ENCODE peak calls at places on chromosomes 6 and 20, in ten cellular contexts. U is stimulated activated effector memory CD8-positive, alpha-beta T cell treated with anti-CD3 and anti-CD28 coated beads, Interleukin-12 subunit alpha, Interleukin-12 subunit beta, amount 100 ng/mL, for 72 hours; X is activated naive CD8-positive, alpha-beta T cell treated with anti-CD3 and anti-CD28 coated beads, Interleukin-2, amount 50 U/mL, for 16 hours; I is cardiac fibroblast; D is COR-L47; J is posterior cingulate gyrus; M is GM12891; N is stimulated activated CD4-positive, alpha-beta T cell treated with anti-CD3 and anti-CD28 coated beads, TNF-alpha, amount 100 ng/mL, for 48 hours; P is AG09319; Y is effector memory CD8-positive, alpha-beta T cell. V is an unnamed sample.

GRCh38 chr6:10719386-10720228 is 3.3 kb upstream of the TMEM14C start:
- DNase-seq in N (no peak), I (peak), U (peak), X (no peak), M (no peak), P (no peak), J (no peak), Y (peak), D (peak), V (no peak)

GRCh38 chr20:55650609-55651228 is 354.6 kb downstream of the CBLN4 start:
- DNase-seq in D (no peak), P (no peak), X (no peak), I (no peak), J (no peak), U (no peak), M (no peak), N (no peak), Y (no peak), V (no peak)

GRCh38 chr6:92124126-92124525 is 1295.2 kb downstream of the EPHA7 start:
- DNase-seq in M (no peak), Y (no peak), P (no peak), J (no peak), D (no peak), I (peak), U (no peak), N (no peak), X (no peak), V (no peak)

GRCh38 chr6:35320031-35320410 is 22.3 kb upstream of the PPARD start:
- DNase-seq in J (no peak), Y (no peak), X (no peak), M (no peak), I (no peak), P (no peak), U (no peak), D (no peak), N (no peak), V (no peak)

GRCh38 chr20:48843125-48843806 is 15.5 kb upstream of the PREX1 start:
- DNase-seq in X (no peak), D (no peak), J (no peak), P (no peak), I (no peak), N (no peak), U (no peak), M (no peak), Y (no peak), V (no peak)

GRCh38 chr20:45972500-45973183 is 639 bp upstream of the ZNF335 start:
- DNase-seq in N (no peak), J (peak), Y (no peak), P (no peak), M (peak), X (no peak), U (no peak), I (no peak), D (no peak), V (no peak)

GRCh38 chr6:40148882-40149573 is 214.8 kb upstream of the MOCS1 start:
- DNase-seq in N (no peak), M (peak), U (no peak), P (no peak), Y (no peak), X (no peak), D (no peak), I (no peak), J (no peak), V (no peak)

GRCh38 chr6:143376861-143377260 is 73.6 kb downstream of the ADAT2 start:
- DNase-seq in X (no peak), I (no peak), D (no peak), M (no peak), P (no peak), Y (no peak), J (no peak), U (no peak), N (no peak), V (no peak)

GRCh38 chr6:103405321-103405720 is 1454.4 kb downstream of the HACE1 start:
- DNase-seq in P (no peak), Y (no peak), X (no peak), M (no peak), I (no peak), U (no peak), J (no peak), D (no peak), N (no peak), V (no peak)

GRCh38 chr6:131923356-131923755 is 27.8 kb downstream of the CCN2 start:
- DNase-seq in M (no peak), Y (peak), D (peak), X (no peak), U (peak), J (peak), P (no peak), I (peak), N (peak), V (no peak)

GRCh38 chr20:40798066-40798465 is 109.0 kb upstream of the MAFB start:
- DNase-seq in Y (no peak), J (no peak), M (no peak), X (no peak), U (no peak), D (no peak), N (no peak), I (no peak), P (no peak), V (no peak)

GRCh38 chr20:4099905-4100675 is 84.7 kb upstream of the RNF24 start:
- DNase-seq in Y (no peak), I (no peak), M (no peak), N (no peak), X (no peak), D (no peak), U (no peak), J (no peak), P (no peak), V (no peak)

GRCh38 chr6:25829375-25829774 is 2.5 kb downstream of the SLC17A1 start:
- DNase-seq in Y (no peak), J (no peak), D (no peak), P (no peak), X (no peak), I (no peak), M (no peak), U (no peak), N (no peak), V (no peak)

GRCh38 chr6:106556368-106556960 is 72.8 kb downstream of the RTN4IP1 start:
- DNase-seq in D (no peak), I (peak), U (no peak), N (no peak), X (no peak), P (no peak), J (no peak), Y (no peak), M (no peak), V (no peak)

GRCh38 chr6:90217621-90218496 is 78.8 kb downstream of the BACH2 start:
- DNase-seq in X (peak), D (no peak), U (peak), M (no peak), I (no peak), Y (no peak), N (no peak), J (no peak), P (peak), V (peak)

GRCh38 chr20:44389871-44390270 is 34.4 kb downstream of the HNF4A start:
- DNase-seq in J (no peak), P (no peak), Y (no peak), M (no peak), U (no peak), I (no peak), N (no peak), X (no peak), D (no peak), V (no peak)

GRCh38 chr20:36802326-36803223 is 29.0 kb upstream of the DSN1 start:
- DNase-seq in M (no peak), D (no peak), N (no peak), I (peak), P (no peak), J (peak), U (no peak), X (no peak), Y (no peak), V (no peak)

GRCh38 chr6:57064809-57065208 is 18.3 kb downstream of the KIAA1586 start:
- DNase-seq in D (no peak), Y (no peak), N (no peak), I (no peak), U (no peak), P (no peak), J (no peak), M (no peak), X (no peak), V (peak)

GRCh38 chr6:149114167-149114566 is 203.3 kb upstream of the TAB2 start:
- DNase-seq in P (no peak), I (no peak), Y (no peak), N (no peak), J (no peak), X (no peak), U (peak), D (no peak), M (no peak), V (no peak)

GRCh38 chr20:23629017-23629541 is 8.7 kb downstream of the CST3 start:
- DNase-seq in P (no peak), Y (no peak), I (peak), D (no peak), X (no peak), J (no peak), U (no peak), M (no peak), N (no peak), V (no peak)

GRCh38 chr20:25848222-25848621 is 151.6 kb upstream of the ZNF337 start:
- DNase-seq in I (no peak), D (no peak), N (no peak), Y (no peak), J (peak), P (no peak), U (no peak), M (no peak), X (no peak), V (no peak)

GRCh38 chr6:161076211-161076677 is 84.7 kb downstream of the MAP3K4 start:
- DNase-seq in P (no peak), J (no peak), Y (peak), M (no peak), I (peak), D (no peak), U (no peak), N (no peak), X (no peak), V (no peak)

GRCh38 chr6:164303092-164304007 is 888.8 kb downstream of the QKI start:
- DNase-seq in X (no peak), Y (no peak), P (no peak), U (no peak), D (no peak), I (peak), N (no peak), M (no peak), J (no peak), V (no peak)

GRCh38 chr6:39342692-39343460 is 20.4 kb upstream of the KCNK16 start:
- DNase-seq in D (peak), J (peak), Y (no peak), U (no peak), P (no peak), X (no peak), N (no peak), I (no peak), M (no peak), V (no peak)

GRCh38 chr6:119132211-119133004 is 53.9 kb upstream of the FAM184A start:
- DNase-seq in X (no peak), P (no peak), U (no peak), J (no peak), N (no peak), D (no peak), M (no peak), I (peak), Y (no peak), V (no peak)

GRCh38 chr20:40414843-40415615 is 274.0 kb downstream of the MAFB start:
- DNase-seq in P (no peak), J (no peak), M (no peak), D (no peak), U (no peak), N (no peak), I (no peak), Y (no peak), X (no peak), V (no peak)

GRCh38 chr6:119493980-119494379 is 144.4 kb upstream of the MAN1A1 start:
- DNase-seq in U (no peak), N (no peak), I (no peak), X (no peak), J (no peak), M (no peak), P (no peak), D (no peak), Y (no peak), V (no peak)

GRCh38 chr20:50191566-50192363 is 1.1 kb downstream of the CEBPB start:
- DNase-seq in X (no peak), I (peak), M (peak), P (no peak), U (peak), D (peak), N (peak), Y (peak), J (peak), V (no peak)

GRCh38 chr6:140809694-140810101 is 1323.0 kb upstream of the GJE1 start:
- DNase-seq in X (no peak), P (no peak), Y (no peak), D (no peak), N (no peak), M (no peak), I (peak), J (no peak), U (no peak), V (no peak)

GRCh38 chr6:17334265-17334664 is 53.1 kb downstream of the RBM24 start:
- DNase-seq in I (peak), N (no peak), J (no peak), Y (no peak), U (no peak), D (no peak), P (no peak), M (no peak), X (no peak), V (no peak)

GRCh38 chr20:31967830-31968249 is at the start of gene XKR7:
- DNase-seq in D (peak), M (peak), I (no peak), U (no peak), Y (no peak), J (peak), N (no peak), P (no peak), X (no peak), V (no peak)

GRCh38 chr20:992801-993535 is 9.1 kb downstream of the RSPO4 start:
- DNase-seq in P (no peak), J (peak), I (no peak), D (no peak), X (no peak), N (no peak), Y (no peak), U (no peak), M (no peak), V (no peak)

GRCh38 chr6:89952696-89953095 is 58.4 kb downstream of the GJA10 start:
- DNase-seq in U (peak), P (no peak), D (peak), M (no peak), N (no peak), Y (peak), I (peak), X (no peak), J (peak), V (peak)

GRCh38 chr6:39416728-39417127 is 94.2 kb upstream of the KCNK16 start:
- DNase-seq in I (peak), X (no peak), M (no peak), J (no peak), D (no peak), Y (no peak), N (no peak), P (peak), U (no peak), V (peak)

GRCh38 chr6:82006027-82006738 is 241.4 kb downstream of the IBTK start:
- DNase-seq in I (peak), U (no peak), N (no peak), D (no peak), J (peak), Y (no peak), X (no peak), M (no peak), P (no peak), V (no peak)